ENCODE peak calls at places on chromosomes 2 and 18, in ten cellular contexts. U, S, R, A, E, C, M, N, Y and H are unnamed samples.

GRCh38 chr2:178506949-178507348 is 26.7 kb downstream of the PLEKHA3 start:
- DNase-seq in E (no peak), A (no peak), N (no peak), M (no peak), S (no peak), Y (no peak), R (no peak), U (no peak), C (no peak), H (no peak)

GRCh38 chr2:198304859-198305258 is 500.5 kb downstream of the PLCL1 start:
- DNase-seq in Y (no peak), C (no peak), U (no peak), N (no peak), A (no peak), R (no peak), S (no peak), M (no peak), E (no peak), H (no peak)

GRCh38 chr2:29022455-29023128 is 41.5 kb downstream of the TOGARAM2 start:
- DNase-seq in U (no peak), R (no peak), S (peak), E (no peak), M (no peak), Y (no peak), A (no peak), C (peak), N (no peak), H (no peak)

GRCh38 chr2:188668017-188668663 is 306.0 kb upstream of the COL3A1 start:
- DNase-seq in C (peak), Y (no peak), U (no peak), A (peak), M (peak), R (peak), S (peak), E (no peak), N (no peak), H (no peak)

GRCh38 chr18:22432672-22433137 is 15.0 kb upstream of the CTAGE1 start:
- DNase-seq in R (peak), E (no peak), S (peak), U (no peak), N (peak), M (peak), C (peak), A (peak), Y (no peak), H (peak)

GRCh38 chr2:105906481-105906880 is 161.8 kb downstream of the NCK2 start:
- DNase-seq in C (no peak), S (no peak), E (no peak), Y (no peak), N (no peak), R (no peak), M (no peak), A (no peak), U (no peak), H (no peak)

GRCh38 chr2:154836622-154837021 is 138.1 kb downstream of the KCNJ3 start:
- DNase-seq in C (no peak), Y (no peak), A (no peak), M (no peak), S (no peak), U (no peak), N (no peak), E (no peak), R (no peak), H (no peak)

GRCh38 chr2:58908501-58909154 is 667.5 kb upstream of the FANCL start:
- DNase-seq in C (no peak), U (no peak), A (no peak), Y (no peak), N (no peak), M (no peak), R (no peak), S (no peak), E (no peak), H (no peak)

GRCh38 chr2:187853413-187853812 is 299.2 kb upstream of the TFPI start:
- DNase-seq in U (no peak), M (peak), S (peak), E (no peak), C (no peak), R (no peak), N (no peak), Y (no peak), A (no peak), H (no peak)

GRCh38 chr2:45643543-45644542 is 7.6 kb upstream of the PRKCE start:
- DNase-seq in C (no peak), M (peak), A (peak), U (peak), S (peak), E (peak), N (peak), Y (peak), R (peak), H (peak)

GRCh38 chr2:20224191-20224715 is 677 bp downstream of the SDC1 start:
- DNase-seq in S (no peak), N (peak), A (no peak), U (no peak), M (no peak), R (no peak), E (no peak), C (no peak), Y (peak), H (peak)

GRCh38 chr2:170816499-170817246 is at the start of gene GAD1:
- DNase-seq in E (peak), S (peak), R (peak), C (peak), M (peak), N (peak), U (peak), A (peak), Y (peak), H (peak)

GRCh38 chr18:79586436-79587297 is 92.9 kb upstream of the CTDP1 start:
- DNase-seq in M (no peak), E (peak), R (no peak), A (no peak), S (no peak), N (peak), Y (no peak), U (no peak), C (no peak), H (peak)

GRCh38 chr2:36618381-36618780 is 20.4 kb upstream of the FEZ2 start:
- DNase-seq in S (peak), R (peak), N (peak), E (peak), C (peak), U (peak), M (peak), A (peak), Y (peak), H (no peak)

GRCh38 chr2:226334981-226335720 is 464.5 kb downstream of the IRS1 start:
- DNase-seq in R (peak), Y (no peak), N (no peak), M (no peak), U (no peak), S (peak), E (no peak), C (peak), A (peak), H (no peak)

GRCh38 chr2:207530160-207531023 is 630 bp downstream of the CREB1 start:
- DNase-seq in A (no peak), R (peak), U (no peak), N (peak), Y (peak), S (peak), M (peak), E (no peak), C (no peak), H (peak)

GRCh38 chr2:74653589-74653984 is 460 bp upstream of the SEMA4F start:
- DNase-seq in S (no peak), U (no peak), A (no peak), N (no peak), R (no peak), C (no peak), M (no peak), Y (no peak), E (no peak), H (no peak)

GRCh38 chr2:216918088-216918680 is 58.3 kb upstream of the TNP1 start:
- DNase-seq in N (no peak), C (peak), E (no peak), Y (no peak), U (no peak), S (peak), R (peak), M (peak), A (peak), H (no peak)

GRCh38 chr2:37837576-37838335 is 87.3 kb upstream of the RMDN2 start:
- DNase-seq in Y (peak), C (no peak), S (no peak), N (no peak), U (no peak), M (no peak), A (peak), E (no peak), R (peak), H (peak)

DNA sequence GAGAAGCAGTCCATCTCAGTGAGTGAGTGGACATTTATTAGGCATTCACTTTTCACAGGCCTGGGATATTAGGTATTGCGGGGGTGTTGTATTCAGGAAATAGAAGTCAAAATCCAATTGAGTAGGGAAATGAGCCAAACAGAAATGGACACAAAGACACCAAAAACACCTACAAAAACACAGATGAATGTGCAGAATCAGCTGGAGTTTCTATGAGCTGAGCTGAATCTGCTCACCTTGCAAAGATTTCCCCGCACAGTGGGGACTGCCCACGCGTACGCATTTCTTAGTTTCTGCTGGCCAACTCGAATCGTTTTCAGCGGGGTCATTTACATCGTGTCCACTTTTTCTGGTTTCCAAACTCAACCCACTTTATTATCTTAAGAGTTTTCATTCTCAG is 160.0 kb downstream of the BCL2 start:
- DNase-seq in N (no peak), E (no peak), A (no peak), Y (no peak), C (no peak), R (no peak), M (no peak), S (no peak), U (no peak), H (no peak)
- H3K9ac ChIP-seq in N (no peak), E (no peak), A (no peak), Y (no peak), C (no peak), R (no peak), M (no peak), S (no peak), U (no peak), H (no peak)

DNA sequence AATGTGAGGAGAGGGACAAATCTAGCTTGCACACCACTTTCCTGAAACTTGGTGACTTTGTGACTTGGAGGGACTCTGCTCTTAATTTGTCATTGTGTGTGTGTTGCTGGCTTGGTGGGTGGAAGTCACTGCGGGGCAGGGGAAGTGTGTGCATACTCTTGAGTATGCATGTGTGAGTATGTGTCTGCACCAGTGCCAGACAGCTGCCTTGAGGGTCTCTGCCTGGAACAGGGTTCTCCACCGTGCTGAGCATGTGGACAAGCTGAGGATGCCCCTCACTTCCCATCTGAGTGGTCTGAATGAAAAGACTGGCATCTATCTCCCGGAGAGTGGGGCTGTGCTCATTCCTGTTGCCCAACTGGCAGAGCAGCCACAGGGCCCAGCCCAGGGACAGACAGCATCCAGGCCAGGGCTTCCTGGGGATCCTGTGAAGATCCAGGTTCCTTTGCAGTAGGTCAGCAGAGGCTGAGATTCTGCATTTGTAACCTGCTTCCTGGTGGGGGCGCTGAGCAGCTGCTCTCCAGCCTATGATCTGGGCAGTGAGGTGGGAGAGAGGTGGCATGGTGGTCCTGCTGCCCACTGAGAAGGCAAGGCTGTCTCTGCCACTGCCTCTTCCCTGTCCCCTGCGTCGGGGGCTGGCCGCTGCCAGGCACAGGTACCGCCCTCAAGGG is 138.9 kb upstream of the HAAO start:
- DNase-seq in N (no peak), E (peak), R (no peak), A (no peak), M (no peak), C (no peak), S (no peak), Y (peak), U (no peak), H (no peak)
- H3K9ac ChIP-seq in N (peak), E (no peak), R (no peak), A (no peak), M (no peak), C (no peak), S (no peak), Y (no peak), U (peak), H (peak)

GRCh38 chr2:42167458-42167857 is 1.7 kb upstream of the EML4 start:
- DNase-seq in S (peak), A (no peak), U (no peak), Y (no peak), M (no peak), C (peak), R (no peak), E (no peak), N (no peak), H (no peak)

GRCh38 chr2:42169100-42169868 is at the start of gene EML4:
- DNase-seq in R (peak), A (peak), Y (peak), E (peak), N (peak), C (peak), S (peak), U (peak), M (peak), H (peak)

GRCh38 chr2:42169869-42170465 is 814 bp downstream of the EML4 start:
- DNase-seq in C (no peak), U (no peak), N (no peak), E (no peak), M (no peak), Y (peak), R (peak), A (peak), S (peak), H (no peak)

GRCh38 chr2:42170619-42171395 is 1.7 kb downstream of the EML4 start:
- DNase-seq in M (no peak), A (no peak), N (no peak), Y (no peak), U (no peak), S (no peak), R (no peak), C (no peak), E (no peak), H (no peak)

GRCh38 chr2:42168459-42169099 is 574 bp upstream of the EML4 start:
- DNase-seq in M (no peak), C (no peak), E (no peak), Y (no peak), U (no peak), N (no peak), S (peak), R (no peak), A (no peak), H (no peak)
- H3K9ac ChIP-seq in M (no peak), C (peak), E (no peak), Y (no peak), U (no peak), N (peak), S (no peak), R (no peak), A (no peak), H (peak)

DNA sequence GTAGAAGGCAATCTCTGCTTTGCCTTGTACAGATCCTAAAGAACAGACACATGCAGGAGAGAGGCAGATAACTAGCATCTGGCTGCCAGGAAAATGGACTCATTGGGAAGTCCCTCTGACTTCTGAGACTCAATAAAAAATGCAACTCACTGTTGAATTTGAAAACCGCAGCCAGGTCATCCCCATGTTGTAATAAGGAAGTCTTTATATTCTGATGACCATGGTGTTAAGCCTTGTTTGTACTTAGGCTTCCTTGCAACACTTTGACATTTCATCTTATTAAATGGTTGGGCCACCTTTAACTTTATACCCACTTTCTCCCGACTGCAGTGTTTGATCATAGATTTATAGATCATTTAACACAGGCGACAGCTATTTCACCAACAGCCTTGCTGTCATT is 375.1 kb upstream of the KCNH7 start:
- DNase-seq in A (peak), U (no peak), E (no peak), R (peak), S (peak), C (peak), N (no peak), M (no peak), Y (no peak), H (no peak)
- H3K9ac ChIP-seq in A (no peak), U (no peak), E (no peak), R (peak), S (no peak), C (no peak), N (no peak), M (no peak), Y (no peak), H (no peak)

GRCh38 chr2:190094471-190094870 is 31.9 kb upstream of the MSTN start:
- DNase-seq in N (no peak), E (no peak), R (no peak), M (peak), C (no peak), Y (no peak), A (no peak), S (no peak), U (no peak), H (no peak)

GRCh38 chr2:190100298-190100697 is 37.8 kb upstream of the MSTN start:
- DNase-seq in S (no peak), C (no peak), R (no peak), U (no peak), A (no peak), N (no peak), Y (no peak), E (no peak), M (no peak), H (no peak)

GRCh38 chr2:190099890-190100289 is 37.4 kb upstream of the MSTN start:
- DNase-seq in U (no peak), Y (peak), E (no peak), M (no peak), S (no peak), N (no peak), R (no peak), C (no peak), A (no peak), H (no peak)

GRCh38 chr2:190097115-190097514 is 34.6 kb upstream of the MSTN start:
- DNase-seq in C (no peak), U (no peak), E (no peak), S (no peak), A (no peak), M (no peak), N (no peak), Y (no peak), R (no peak), H (no peak)

GRCh38 chr2:190098851-190099250 is 36.3 kb upstream of the MSTN start:
- DNase-seq in Y (no peak), N (no peak), E (no peak), R (no peak), U (no peak), M (no peak), S (peak), C (no peak), A (no peak), H (no peak)
- H3K9ac ChIP-seq in Y (no peak), N (no peak), E (no peak), R (no peak), U (no peak), M (no peak), S (no peak), C (no peak), A (no peak), H (no peak)

DNA sequence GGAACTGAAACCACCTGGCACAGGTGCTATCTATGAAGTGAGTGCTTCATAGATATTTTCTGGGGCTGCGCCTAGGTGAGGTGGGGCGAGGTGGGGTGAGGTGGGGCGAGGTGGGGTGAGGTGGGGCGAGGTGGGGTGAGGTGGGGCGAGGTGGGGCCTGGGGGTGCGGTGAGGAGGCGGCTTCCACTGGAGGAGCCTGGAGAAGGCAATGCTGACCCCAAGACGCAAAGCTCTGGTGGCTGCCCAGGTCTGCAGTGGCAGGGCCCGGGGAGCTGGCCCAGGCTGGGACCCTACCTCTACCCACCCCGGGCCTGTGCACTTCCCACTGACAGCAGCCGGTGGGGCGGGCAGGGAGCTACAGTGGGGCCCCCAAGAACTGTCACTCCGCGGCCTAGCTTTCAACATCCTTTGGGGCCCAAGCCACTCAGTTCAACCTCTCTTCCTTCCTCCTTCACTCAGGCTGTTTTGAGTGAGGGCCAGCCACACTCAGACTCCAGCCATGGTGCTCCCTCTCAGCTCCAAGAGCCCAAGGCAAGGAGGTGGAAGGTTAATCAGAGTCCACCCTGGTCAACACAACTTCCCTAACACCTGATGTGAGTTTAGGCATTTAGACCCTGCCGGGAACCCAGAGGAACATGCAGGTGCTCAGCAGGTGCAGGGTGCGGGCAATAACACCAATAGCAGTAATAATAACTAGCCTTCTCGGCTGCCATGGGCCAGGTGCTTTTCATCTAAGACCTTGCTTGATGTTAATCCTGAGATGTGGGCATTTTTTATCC is 93.7 kb downstream of the ZFP36L2 start:
- DNase-seq in E (no peak), Y (no peak), U (no peak), A (no peak), S (no peak), M (no peak), N (no peak), C (no peak), R (no peak), H (peak)
- H3K9ac ChIP-seq in E (no peak), Y (no peak), U (no peak), A (no peak), S (no peak), M (no peak), N (no peak), C (no peak), R (no peak), H (no peak)

GRCh38 chr2:42958036-42958370 is 165.6 kb upstream of the HAAO start:
- DNase-seq in Y (no peak), R (no peak), S (no peak), C (no peak), M (no peak), A (no peak), U (no peak), E (no peak), N (no peak), H (no peak)
- H3K9ac ChIP-seq in Y (no peak), R (no peak), S (no peak), C (no peak), M (no peak), A (no peak), U (no peak), E (no peak), N (no peak), H (no peak)

GRCh38 chr2:230956827-230957755 is 32.0 kb upstream of the GPR55 start:
- DNase-seq in R (peak), N (no peak), C (peak), E (peak), S (peak), Y (peak), M (peak), A (peak), U (peak), H (no peak)

GRCh38 chr2:230958803-230959756 is 34.0 kb upstream of the GPR55 start:
- DNase-seq in M (no peak), E (no peak), U (no peak), R (no peak), A (no peak), C (no peak), N (no peak), S (no peak), Y (no peak), H (no peak)

GRCh38 chr2:230957756-230958391 is 32.8 kb upstream of the GPR55 start:
- DNase-seq in S (no peak), N (no peak), C (no peak), A (no peak), Y (no peak), R (no peak), E (no peak), M (no peak), U (no peak), H (no peak)

GRCh38 chr2:230961091-230961491 is 34.8 kb upstream of the SPATA3 start:
- DNase-seq in U (no peak), M (no peak), A (no peak), R (no peak), E (no peak), C (peak), N (no peak), Y (no peak), S (peak), H (no peak)

DNA sequence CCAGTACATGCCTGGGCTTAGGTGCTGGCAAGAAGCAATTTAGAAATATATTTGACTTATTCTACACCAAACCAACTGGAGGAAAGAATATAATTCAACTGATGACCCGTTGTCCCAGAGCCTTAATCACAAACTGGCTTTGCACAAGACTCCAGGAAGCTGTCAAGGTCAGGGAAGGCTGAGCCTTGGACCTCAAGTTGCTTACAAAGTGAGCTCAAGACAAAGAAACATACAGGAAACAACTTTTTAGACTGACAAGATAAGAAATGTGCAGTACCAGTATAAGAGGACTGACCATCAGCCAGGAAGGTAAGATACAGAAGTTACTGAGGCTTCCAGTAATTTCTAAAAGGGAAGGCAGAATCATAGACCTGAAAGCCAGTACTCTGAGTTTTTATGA is 35.0 kb upstream of the GPR55 start:
- DNase-seq in A (no peak), M (no peak), U (no peak), E (no peak), Y (no peak), S (no peak), N (no peak), C (no peak), R (no peak), H (no peak)
- H3K9ac ChIP-seq in A (no peak), M (no peak), U (no peak), E (no peak), Y (no peak), S (no peak), N (no peak), C (no peak), R (no peak), H (no peak)